ENCODE peak calls at places on chromosomes 13 and 19, in six cellular contexts. R, N, V, O, B and Y are unnamed samples.

GRCh38 chr13:101965096-101965495 is 436.8 kb downstream of the FGF14 start:
- DNase-seq in R (no peak), O (no peak), N (no peak), V (no peak), B (no peak), Y (no peak)

GRCh38 chr19:11587973-11588631 is 9.2 kb upstream of the ZNF627 start:
- DNase-seq in N (no peak), R (no peak), O (no peak), V (no peak), B (no peak), Y (no peak)

GRCh38 chr19:57437931-57438330 is 2.8 kb downstream of the ZNF749 start:
- DNase-seq in V (no peak), O (no peak), N (peak), B (no peak), R (peak), Y (no peak)

GRCh38 chr19:16013851-16014840 is 62.1 kb upstream of the TPM4 start:
- DNase-seq in N (no peak), O (no peak), B (no peak), V (no peak), R (no peak), Y (no peak)

GRCh38 chr13:113764793-113765190 is 5.8 kb downstream of the TMEM255B start:
- DNase-seq in B (no peak), O (no peak), N (no peak), V (peak), R (no peak), Y (no peak)

GRCh38 chr13:40187324-40187795 is 479.1 kb downstream of the FOXO1 start:
- DNase-seq in N (no peak), R (no peak), B (no peak), O (no peak), V (no peak), Y (no peak)

GRCh38 chr13:113744197-113745000 is 14.6 kb upstream of the TMEM255B start:
- DNase-seq in V (peak), O (no peak), R (no peak), B (no peak), N (no peak), Y (no peak)

GRCh38 chr13:27442071-27442647 is 8.2 kb downstream of the MTIF3 start:
- DNase-seq in B (no peak), N (no peak), R (no peak), V (no peak), O (no peak), Y (no peak)

GRCh38 chr19:3671680-3672574 is 28.3 kb downstream of the PIP5K1C start:
- DNase-seq in R (peak), V (no peak), B (no peak), O (no peak), N (no peak), Y (peak)

GRCh38 chr13:38325426-38325825 is 24.2 kb upstream of the UFM1 start:
- DNase-seq in O (no peak), B (no peak), V (no peak), N (no peak), R (no peak), Y (no peak)

GRCh38 chr13:43516401-43516826 is 270.4 kb downstream of the ENOX1 start:
- DNase-seq in N (peak), O (no peak), R (peak), B (peak), V (no peak), Y (peak)

GRCh38 chr13:24683833-24684599 is 3.8 kb downstream of the ATP12A start:
- DNase-seq in R (peak), B (no peak), O (no peak), V (peak), N (peak), Y (peak)

GRCh38 chr13:21465710-21466160 is 6.6 kb upstream of the ZDHHC20 start:
- DNase-seq in O (no peak), R (no peak), N (no peak), B (no peak), V (no peak), Y (no peak)

GRCh38 chr19:58466089-58466759 is 656 bp upstream of the ZNF324 start:
- DNase-seq in V (no peak), O (no peak), N (no peak), B (no peak), R (no peak), Y (no peak)

GRCh38 chr13:65461590-65461989 is 1768.5 kb downstream of the PCDH9 start:
- DNase-seq in O (no peak), R (peak), N (no peak), V (no peak), B (no peak), Y (peak)

GRCh38 chr13:37666036-37666435 is 67.5 kb upstream of the POSTN start:
- DNase-seq in O (no peak), B (no peak), V (no peak), R (peak), N (no peak), Y (no peak)

GRCh38 chr13:63201493-63201892 is 1785.8 kb upstream of the PCDH20 start:
- DNase-seq in O (no peak), N (no peak), V (no peak), B (no peak), R (no peak), Y (no peak)

GRCh38 chr13:51257187-51257586 is 35.0 kb downstream of the FAM124A start:
- DNase-seq in N (no peak), O (no peak), B (no peak), R (no peak), V (no peak), Y (no peak)

GRCh38 chr19:1035998-1036621 is 3.8 kb upstream of the ABCA7 start:
- DNase-seq in B (no peak), V (no peak), N (no peak), O (no peak), R (no peak), Y (no peak)

GRCh38 chr19:33868076-33868735 is 71.5 kb downstream of the KCTD15 start:
- DNase-seq in R (no peak), O (no peak), B (no peak), N (no peak), V (no peak), Y (no peak)

GRCh38 chr13:53216767-53217166 is 188.2 kb downstream of the OLFM4 start:
- DNase-seq in O (no peak), N (no peak), R (no peak), V (no peak), B (no peak), Y (no peak)

GRCh38 chr13:25217023-25217909 is 45.2 kb upstream of the AMER2 start:
- DNase-seq in V (no peak), R (peak), N (peak), B (no peak), O (no peak), Y (peak)

GRCh38 chr13:29903524-29903923 is 53.1 kb upstream of the UBL3 start:
- DNase-seq in V (no peak), R (no peak), B (no peak), N (no peak), O (no peak), Y (no peak)

GRCh38 chr19:2717638-2718541 is 3.3 kb downstream of the DIRAS1 start:
- DNase-seq in N (no peak), O (no peak), R (no peak), B (no peak), V (no peak), Y (no peak)

GRCh38 chr13:41061914-41062837 is 867 bp downstream of the WBP4 start:
- DNase-seq in R (peak), V (no peak), B (no peak), O (peak), N (peak), Y (peak)

GRCh38 chr19:41302624-41303351 is 7.2 kb upstream of the CCDC97 start:
- DNase-seq in V (no peak), O (no peak), R (no peak), N (no peak), B (no peak), Y (no peak)

GRCh38 chr13:72737033-72737432 is 9.3 kb downstream of the BORA start:
- DNase-seq in R (no peak), O (no peak), N (no peak), B (no peak), V (no peak), Y (no peak)

GRCh38 chr19:2083174-2083854 is 12.8 kb downstream of the MOB3A start:
- DNase-seq in R (no peak), V (no peak), N (no peak), B (no peak), O (peak), Y (no peak)

GRCh38 chr13:112972258-112972657 is 3.2 kb downstream of the MCF2L start:
- DNase-seq in R (no peak), O (no peak), V (no peak), N (no peak), B (no peak), Y (no peak)

GRCh38 chr13:59422646-59423045 is 741.1 kb downstream of the DIAPH3 start:
- DNase-seq in V (no peak), N (peak), B (no peak), R (peak), O (no peak), Y (no peak)

GRCh38 chr13:113327766-113328391 is 30.8 kb downstream of the LAMP1 start:
- DNase-seq in V (no peak), N (no peak), B (no peak), R (no peak), O (no peak), Y (no peak)

GRCh38 chr13:29524176-29524575 is 71.3 kb downstream of the SLC7A1 start:
- DNase-seq in N (no peak), O (no peak), R (no peak), V (peak), B (no peak), Y (peak)

GRCh38 chr13:35818577-35819165 is 312.5 kb downstream of the DCLK1 start:
- DNase-seq in B (no peak), O (no peak), R (peak), V (no peak), N (peak), Y (peak)

DNA sequence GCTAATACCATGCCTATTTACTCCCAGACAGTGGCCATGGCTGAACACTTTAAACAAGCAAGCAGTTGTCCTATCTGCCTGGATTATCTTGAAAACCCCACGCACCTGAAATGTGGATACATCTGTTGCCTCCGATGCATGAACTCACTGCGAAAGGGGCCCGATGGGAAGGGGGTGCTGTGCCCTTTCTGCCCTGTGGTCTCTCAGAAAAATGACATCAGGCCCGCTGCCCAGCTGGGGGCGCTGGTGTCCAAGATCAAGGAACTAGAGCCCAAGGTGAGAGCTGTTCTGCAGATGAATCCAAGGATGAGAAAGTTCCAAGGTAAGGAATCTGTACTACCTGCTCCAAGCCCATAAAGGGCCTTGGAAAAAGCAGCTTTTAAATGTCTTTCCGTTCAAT is 8.6 kb downstream of the RFPL4AL1 start:
- DNase-seq in R (no peak), O (no peak), N (no peak), V (no peak), B (no peak), Y (no peak)
- TF ChIP-seq CTCF in R (no peak), O (no peak), N (no peak), V (no peak), B (no peak), Y (no peak)

GRCh38 chr19:32407004-32407992 is 1.7 kb downstream of the DPY19L3 start:
- DNase-seq in V (no peak), O (no peak), R (peak), N (peak), B (no peak), Y (peak)
- H3K4me3 ChIP-seq in V (peak), O (no peak), R (no peak), N (peak), B (no peak), Y (peak)

DNA sequence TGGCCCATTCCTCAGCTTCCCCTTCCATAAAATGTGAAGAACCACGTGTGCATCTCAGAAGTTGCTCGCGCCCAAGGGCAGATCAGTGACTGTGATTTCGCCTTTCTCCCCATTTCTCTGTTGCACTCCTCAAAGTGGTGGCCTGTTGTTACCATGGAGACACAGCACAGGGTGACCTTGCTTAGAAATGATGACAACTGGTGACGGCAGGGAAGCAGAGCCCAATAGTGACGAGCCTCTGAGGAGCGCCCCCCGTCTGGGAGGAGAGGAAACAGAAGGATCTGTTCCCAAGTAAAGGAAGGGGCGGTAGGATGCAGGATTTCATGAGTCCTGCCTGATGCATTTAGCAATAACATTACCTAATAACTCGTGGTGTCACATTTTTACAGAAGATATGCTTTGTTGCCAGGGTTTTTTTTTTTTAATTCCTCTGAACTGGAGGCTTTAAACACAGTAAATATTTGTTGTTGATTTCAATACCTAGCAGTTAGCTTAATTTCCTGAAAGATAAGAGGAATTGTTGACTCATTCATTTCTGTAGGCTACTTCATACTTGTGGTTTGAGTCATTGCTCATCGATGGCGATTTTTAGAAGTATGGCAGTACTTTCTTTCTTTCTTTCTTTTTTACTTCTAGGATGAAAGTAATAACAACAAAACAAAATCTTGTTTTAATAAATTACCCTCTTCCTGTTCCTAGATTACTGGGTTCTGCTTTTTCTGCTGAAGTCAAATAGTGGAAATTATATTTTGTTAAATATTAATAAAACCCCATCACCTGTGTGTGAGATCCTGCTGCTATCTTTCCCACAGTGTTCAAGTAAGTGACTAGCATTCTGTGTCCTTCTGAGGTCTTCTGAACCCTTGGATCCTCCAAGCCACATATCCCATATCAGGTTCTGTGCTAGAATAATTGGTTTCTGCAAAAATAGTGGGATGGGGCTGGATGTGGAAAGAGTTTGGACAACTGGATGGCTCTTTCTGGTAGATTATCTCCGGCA is 36.0 kb downstream of the MBNL2 start:
- DNase-seq in R (peak), V (no peak), N (peak), O (no peak), B (peak), Y (peak)
- TF ChIP-seq CTCF in R (peak), V (no peak), N (peak), O (no peak), B (peak), Y (peak)

GRCh38 chr13:20326809-20327208 is 94.7 kb upstream of the GJB6 start:
- DNase-seq in O (no peak), V (no peak), N (no peak), B (no peak), R (no peak), Y (no peak)
- H3K4me3 ChIP-seq in O (no peak), V (no peak), N (no peak), B (no peak), R (no peak), Y (no peak)